ENCODE peak calls at places on chromosomes 3 and 15, in nine cellular contexts. A, T, Y, D, V, Z, I, J and X are unnamed samples.
A peak's percentile ranks its signal among the peaks of the same experiment; 100 is the strongest.

GRCh38 chr3:56916697-56917336 is 115.1 kb upstream of the ARHGEF3 start:
- DNase-seq in A (no peak), T (no peak), Y (no peak), D (no peak), V (no peak), Z (no peak), I (no peak), J (no peak), X (no peak)

GRCh38 chr3:106707347-106707746 is 669.9 kb upstream of the CCDC54 start:
- DNase-seq in A (no peak), T (no peak), Y (no peak), D (no peak), V (no peak), Z (no peak), I (no peak), J (no peak), X (no peak)

GRCh38 chr3:32901005-32901932 is 50.2 kb upstream of the CCR4 start:
- DNase-seq in A (no peak), T (no peak), Y (no peak), D (no peak), V (no peak), Z (no peak), I (no peak), J (no peak), X (no peak)

GRCh38 chr3:183178833-183179549 is 16.5 kb upstream of the LAMP3 start:
- DNase-seq in A (peak; percentile 31), T (no peak), Y (no peak), D (peak; percentile 62), V (peak; percentile 23), Z (peak; percentile 81), I (no peak), J (peak; percentile 90), X (peak; percentile 39)

GRCh38 chr15:66797921-66798320 is 95.9 kb downstream of the SMAD6 start:
- DNase-seq in A (no peak), T (no peak), Y (peak; percentile 18), D (no peak), V (no peak), Z (no peak), I (no peak), J (no peak), X (no peak)

GRCh38 chr15:48617619-48618018 is 27.9 kb downstream of the FBN1 start:
- DNase-seq in A (peak; percentile 40), T (peak; percentile 84), Y (no peak), D (peak; percentile 53), V (peak; percentile 34), Z (no peak), I (no peak), J (no peak), X (peak; percentile 18)

GRCh38 chr3:47019201-47019600 is 39.7 kb downstream of the NBEAL2 start:
- DNase-seq in A (no peak), T (no peak), Y (no peak), D (no peak), V (no peak), Z (no peak), I (no peak), J (no peak), X (no peak)

GRCh38 chr15:48090115-48090514 is 30.7 kb upstream of the SLC24A5 start:
- DNase-seq in A (no peak), T (no peak), Y (no peak), D (no peak), V (no peak), Z (no peak), I (no peak), J (no peak), X (peak; percentile 15)

GRCh38 chr15:65254237-65254820 is 32.4 kb downstream of the PARP16 start:
- DNase-seq in A (no peak), T (no peak), Y (no peak), D (no peak), V (no peak), Z (peak; percentile 46), I (no peak), J (no peak), X (no peak)

GRCh38 chr3:50264389-50264963 is 4.5 kb upstream of the SEMA3B start:
- DNase-seq in A (peak; percentile 65), T (peak; percentile 93), Y (no peak), D (peak; percentile 94), V (peak; percentile 54), Z (peak; percentile 83), I (peak; percentile 98), J (peak; percentile 85), X (peak; percentile 64)

GRCh38 chr15:67835349-67836133 is 4.3 kb downstream of the RNU6-1 start:
- DNase-seq in A (no peak), T (peak; percentile 71), Y (no peak), D (no peak), V (no peak), Z (no peak), I (no peak), J (peak; percentile 85), X (no peak)

GRCh38 chr3:185280572-185281365 is 26.9 kb upstream of the EHHADH start:
- DNase-seq in A (no peak), T (no peak), Y (no peak), D (no peak), V (no peak), Z (peak; percentile 54), I (peak; percentile 78), J (no peak), X (no peak)

GRCh38 chr3:128993461-128994172 is at the start of gene CFAP92:
- DNase-seq in A (peak; percentile 94), T (peak; percentile 93), Y (peak; percentile 94), D (peak; percentile 94), V (peak; percentile 67), Z (peak; percentile 97), I (no peak), J (peak; percentile 99), X (peak; percentile 94)

GRCh38 chr3:40317061-40317676 is 7.7 kb downstream of the EIF1B start:
- DNase-seq in A (no peak), T (no peak), Y (no peak), D (no peak), V (peak; percentile 67), Z (peak; percentile 65), I (peak; percentile 60), J (no peak), X (peak; percentile 27)

GRCh38 chr3:40310690-40311089 is 1.2 kb downstream of the EIF1B start:
- DNase-seq in A (no peak), T (no peak), Y (no peak), D (no peak), V (no peak), Z (no peak), I (no peak), J (no peak), X (no peak)

GRCh38 chr3:40312661-40313226 is 3.2 kb downstream of the EIF1B start:
- DNase-seq in A (no peak), T (no peak), Y (no peak), D (no peak), V (no peak), Z (no peak), I (no peak), J (no peak), X (no peak)

GRCh38 chr3:40309925-40310635 is 573 bp downstream of the EIF1B start:
- DNase-seq in A (peak; percentile 33), T (peak; percentile 76), Y (peak; percentile 82), D (peak; percentile 88), V (peak; percentile 32), Z (peak; percentile 80), I (peak; percentile 35), J (peak; percentile 93), X (peak; percentile 40)

DNA sequence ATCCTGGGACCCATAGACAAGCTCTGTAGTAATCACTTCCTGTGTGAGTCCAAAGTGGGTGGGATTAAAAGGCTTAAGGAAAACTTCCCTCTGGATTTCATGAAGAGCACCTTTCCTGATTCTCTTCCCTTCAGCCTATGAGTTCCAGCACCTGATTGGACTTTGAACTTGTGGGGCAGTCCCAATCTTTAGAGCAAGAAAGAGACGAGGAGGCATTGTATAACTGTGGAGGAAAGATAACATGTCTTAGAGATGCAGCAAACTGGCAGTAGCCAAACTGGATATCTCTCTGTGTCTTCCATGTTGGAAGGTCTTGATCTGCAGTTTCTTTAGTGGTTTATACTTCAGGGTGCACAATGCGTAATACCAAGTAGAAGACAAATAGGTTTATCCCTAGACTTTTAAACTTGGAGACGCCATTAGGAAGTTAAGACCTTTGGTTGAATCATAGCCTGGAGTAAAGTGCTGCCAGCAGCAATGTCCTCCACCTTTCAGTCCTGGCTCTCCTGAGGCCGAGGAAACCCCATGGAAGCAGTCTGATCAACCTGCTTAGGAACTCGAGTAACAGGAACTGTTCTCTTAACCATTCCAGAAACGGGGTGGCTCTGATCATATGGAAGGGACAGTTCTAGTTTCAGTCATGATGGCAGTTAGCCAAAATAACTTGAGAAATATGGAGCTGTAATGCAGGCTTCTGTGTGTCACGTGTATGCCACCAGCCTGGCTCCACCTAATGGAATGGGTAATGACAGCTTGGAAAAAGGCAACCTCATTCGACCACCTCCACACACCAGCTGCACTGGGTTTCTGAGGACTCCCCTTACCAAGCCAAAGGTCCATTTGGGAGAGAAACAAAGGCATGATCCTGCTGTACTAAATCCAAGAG is 4.7 kb downstream of the EIF1B start:
- DNase-seq in A (no peak), T (no peak), Y (no peak), D (no peak), V (peak; percentile 18), Z (no peak), I (peak; percentile 34), J (no peak), X (peak; percentile 12)
- TF ChIP-seq EP300 in A (no peak), T (no peak), Y (no peak), D (no peak), V (no peak), Z (no peak), I (no peak), J (no peak), X (no peak)

DNA sequence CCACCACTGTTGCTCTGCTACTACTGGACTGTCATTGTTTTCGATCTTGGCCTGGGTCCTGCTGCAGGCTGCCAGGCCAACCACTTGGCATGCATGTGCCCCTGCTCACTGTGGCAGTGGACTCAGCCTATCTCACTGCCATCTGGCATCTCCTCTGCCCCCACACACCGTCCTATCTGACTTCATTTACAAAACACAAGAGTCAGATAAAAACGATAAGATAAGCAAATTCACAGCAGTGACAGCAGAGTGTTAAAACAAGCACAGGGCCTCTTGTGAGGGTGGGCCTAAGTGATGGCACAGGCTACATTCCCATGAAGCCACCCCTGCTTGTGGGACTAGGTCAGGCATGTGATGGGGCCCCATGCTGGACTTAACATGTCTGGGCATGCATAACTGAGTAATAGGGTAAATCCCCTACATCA is 68.1 kb downstream of the CRYGS start:
- DNase-seq in A (no peak), T (no peak), Y (no peak), D (no peak), V (no peak), Z (peak; percentile 41), I (no peak), J (no peak), X (no peak)
- TF ChIP-seq EP300 in A (no peak), T (no peak), Y (no peak), D (no peak), V (no peak), Z (peak; percentile 71), I (no peak), J (no peak), X (no peak)

GRCh38 chr15:90184119-90184785 is 16.9 kb upstream of the SEMA4B start:
- DNase-seq in A (peak; percentile 91), T (peak; percentile 96), Y (peak; percentile 91), D (peak; percentile 86), V (peak; percentile 64), Z (no peak), I (peak; percentile 24), J (no peak), X (peak; percentile 89)
- TF ChIP-seq EP300 in A (peak; percentile 92), T (peak; percentile 91), Y (no peak), D (peak; percentile 91), V (peak; percentile 46), Z (no peak), I (no peak), J (no peak), X (peak; percentile 97)

DNA sequence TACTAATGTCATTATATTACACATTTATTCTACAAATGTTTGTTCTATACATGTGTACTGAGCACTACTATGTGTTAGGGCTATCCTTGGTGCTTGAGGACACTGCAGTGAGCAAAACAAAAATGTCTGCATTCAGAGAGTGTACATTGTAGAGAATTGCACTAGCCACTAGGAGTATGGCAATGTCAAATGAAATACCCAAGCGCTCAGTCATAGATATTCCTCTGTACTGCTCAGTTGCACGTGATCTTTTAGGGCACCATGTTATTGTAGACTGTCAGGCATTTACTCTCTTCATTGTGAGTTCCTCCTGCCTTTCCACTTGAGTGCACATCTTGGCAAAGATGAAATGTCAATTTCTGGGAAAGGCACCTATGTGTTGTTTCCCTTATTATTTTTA is 36.8 kb downstream of the FNDC3B start:
- DNase-seq in A (no peak), T (no peak), Y (no peak), D (no peak), V (no peak), Z (no peak), I (no peak), J (no peak), X (no peak)
- TF ChIP-seq EP300 in A (no peak), T (no peak), Y (no peak), D (no peak), V (no peak), Z (no peak), I (no peak), J (no peak), X (no peak)